ENCODE peak calls at places on chromosomes 3 and 15, in nine cellular contexts. One of them, this sample, is unnamed. For H3K4me1, the result is how much of the 10 kb centered on the place peaks cover.

GRCh38 chr3:127104586-127104985 is 88.3 kb upstream of the PRR23E start:
- DNase-seq in CD4-positive, CD25-positive, alpha-beta regulatory T cell: no peak
- DNase-seq in ovary: no peak
- DNase-seq in neural progenitor cell: no peak
- DNase-seq in kidney: no peak
- DNase-seq in lung: no peak
- DNase-seq in CD8-positive, alpha-beta memory T cell: no peak
- DNase-seq in colonic mucosa: no peak
- DNase-seq in endothelial cell of umbilical vein: no peak
- DNase-seq in this sample: no peak

GRCh38 chr3:18556503-18556902 is 131.4 kb upstream of the SATB1 start:
- DNase-seq in endothelial cell of umbilical vein: no peak
- DNase-seq in ovary: no peak
- DNase-seq in kidney: no peak
- DNase-seq in colonic mucosa: no peak
- DNase-seq in CD8-positive, alpha-beta memory T cell: peak
- DNase-seq in lung: no peak
- DNase-seq in CD4-positive, CD25-positive, alpha-beta regulatory T cell: peak
- DNase-seq in neural progenitor cell: no peak
- DNase-seq in this sample: peak

GRCh38 chr3:37969601-37970100 is 20.9 kb upstream of the VILL start:
- DNase-seq in endothelial cell of umbilical vein: no peak
- DNase-seq in CD8-positive, alpha-beta memory T cell: no peak
- DNase-seq in kidney: no peak
- DNase-seq in ovary: no peak
- DNase-seq in colonic mucosa: no peak
- DNase-seq in neural progenitor cell: no peak
- DNase-seq in CD4-positive, CD25-positive, alpha-beta regulatory T cell: no peak
- DNase-seq in lung: no peak
- DNase-seq in this sample: no peak

GRCh38 chr3:111737712-111738097 is 121.4 kb upstream of the PHLDB2 start:
- DNase-seq in CD4-positive, CD25-positive, alpha-beta regulatory T cell: no peak
- DNase-seq in endothelial cell of umbilical vein: no peak
- DNase-seq in lung: peak
- DNase-seq in kidney: no peak
- DNase-seq in ovary: peak
- DNase-seq in neural progenitor cell: no peak
- DNase-seq in CD8-positive, alpha-beta memory T cell: no peak
- DNase-seq in colonic mucosa: no peak
- DNase-seq in this sample: no peak

GRCh38 chr15:83854950-83855707 is 201.2 kb downstream of the ADAMTSL3 start:
- DNase-seq in CD4-positive, CD25-positive, alpha-beta regulatory T cell: no peak
- DNase-seq in ovary: no peak
- DNase-seq in kidney: no peak
- DNase-seq in lung: no peak
- DNase-seq in CD8-positive, alpha-beta memory T cell: no peak
- DNase-seq in neural progenitor cell: no peak
- DNase-seq in colonic mucosa: no peak
- DNase-seq in endothelial cell of umbilical vein: no peak
- DNase-seq in this sample: no peak

GRCh38 chr15:57917998-57918397 is 147.5 kb downstream of the ALDH1A2 start:
- DNase-seq in lung: no peak
- DNase-seq in neural progenitor cell: no peak
- DNase-seq in ovary: no peak
- DNase-seq in colonic mucosa: no peak
- DNase-seq in CD8-positive, alpha-beta memory T cell: no peak
- DNase-seq in CD4-positive, CD25-positive, alpha-beta regulatory T cell: no peak
- DNase-seq in endothelial cell of umbilical vein: no peak
- DNase-seq in kidney: no peak
- DNase-seq in this sample: no peak

GRCh38 chr3:67401911-67402310 is 252.5 kb downstream of the SUCLG2 start:
- DNase-seq in endothelial cell of umbilical vein: no peak
- DNase-seq in CD8-positive, alpha-beta memory T cell: no peak
- DNase-seq in neural progenitor cell: no peak
- DNase-seq in kidney: no peak
- DNase-seq in colonic mucosa: no peak
- DNase-seq in ovary: no peak
- DNase-seq in lung: no peak
- DNase-seq in CD4-positive, CD25-positive, alpha-beta regulatory T cell: no peak
- DNase-seq in this sample: no peak

GRCh38 chr3:33047842-33048834 is 48.8 kb downstream of the GLB1 start:
- DNase-seq in neural progenitor cell: no peak
- DNase-seq in colonic mucosa: no peak
- DNase-seq in CD4-positive, CD25-positive, alpha-beta regulatory T cell: peak
- DNase-seq in CD8-positive, alpha-beta memory T cell: peak
- DNase-seq in kidney: no peak
- DNase-seq in ovary: no peak
- DNase-seq in endothelial cell of umbilical vein: no peak
- DNase-seq in lung: no peak
- DNase-seq in this sample: peak

GRCh38 chr3:186217820-186218164 is 108.9 kb upstream of the ETV5 start:
- DNase-seq in endothelial cell of umbilical vein: no peak
- DNase-seq in neural progenitor cell: no peak
- DNase-seq in CD4-positive, CD25-positive, alpha-beta regulatory T cell: peak
- DNase-seq in colonic mucosa: no peak
- DNase-seq in ovary: no peak
- DNase-seq in kidney: no peak
- DNase-seq in CD8-positive, alpha-beta memory T cell: no peak
- DNase-seq in lung: no peak
- DNase-seq in this sample: no peak

GRCh38 chr3:152205097-152205593 is 63.6 kb upstream of the MBNL1 start:
- DNase-seq in CD8-positive, alpha-beta memory T cell: no peak
- DNase-seq in neural progenitor cell: no peak
- DNase-seq in lung: no peak
- DNase-seq in CD4-positive, CD25-positive, alpha-beta regulatory T cell: peak
- DNase-seq in ovary: no peak
- DNase-seq in endothelial cell of umbilical vein: no peak
- DNase-seq in colonic mucosa: no peak
- DNase-seq in kidney: no peak
- DNase-seq in this sample: no peak

GRCh38 chr3:53617893-53618523 is 123.6 kb downstream of the CACNA1D start:
- DNase-seq in kidney: no peak
- DNase-seq in ovary: no peak
- DNase-seq in CD8-positive, alpha-beta memory T cell: no peak
- DNase-seq in colonic mucosa: no peak
- DNase-seq in lung: no peak
- DNase-seq in CD4-positive, CD25-positive, alpha-beta regulatory T cell: no peak
- DNase-seq in neural progenitor cell: no peak
- DNase-seq in endothelial cell of umbilical vein: no peak
- DNase-seq in this sample: no peak

GRCh38 chr15:33671456-33671855 is 296.8 kb upstream of the CHRM5 start:
- DNase-seq in endothelial cell of umbilical vein: no peak
- DNase-seq in lung: no peak
- DNase-seq in colonic mucosa: no peak
- DNase-seq in ovary: no peak
- DNase-seq in neural progenitor cell: no peak
- DNase-seq in CD4-positive, CD25-positive, alpha-beta regulatory T cell: no peak
- DNase-seq in CD8-positive, alpha-beta memory T cell: no peak
- DNase-seq in kidney: no peak
- DNase-seq in this sample: no peak

GRCh38 chr3:39532777-39533176 is 65.3 kb downstream of the MOBP start:
- DNase-seq in CD8-positive, alpha-beta memory T cell: no peak
- DNase-seq in kidney: no peak
- DNase-seq in CD4-positive, CD25-positive, alpha-beta regulatory T cell: no peak
- DNase-seq in ovary: no peak
- DNase-seq in neural progenitor cell: no peak
- DNase-seq in lung: no peak
- DNase-seq in endothelial cell of umbilical vein: peak
- DNase-seq in colonic mucosa: no peak
- DNase-seq in this sample: no peak

GRCh38 chr3:104359546-104359945 is 1007.2 kb upstream of the ALCAM start:
- DNase-seq in CD8-positive, alpha-beta memory T cell: no peak
- DNase-seq in kidney: no peak
- DNase-seq in endothelial cell of umbilical vein: peak
- DNase-seq in neural progenitor cell: no peak
- DNase-seq in CD4-positive, CD25-positive, alpha-beta regulatory T cell: no peak
- DNase-seq in lung: no peak
- DNase-seq in ovary: no peak
- DNase-seq in colonic mucosa: no peak
- DNase-seq in this sample: no peak

GRCh38 chr15:55872471-55872870 is 120.9 kb downstream of the NEDD4 start:
- DNase-seq in CD8-positive, alpha-beta memory T cell: no peak
- DNase-seq in colonic mucosa: no peak
- DNase-seq in kidney: no peak
- DNase-seq in ovary: no peak
- DNase-seq in endothelial cell of umbilical vein: peak
- DNase-seq in CD4-positive, CD25-positive, alpha-beta regulatory T cell: no peak
- DNase-seq in neural progenitor cell: no peak
- DNase-seq in lung: no peak
- DNase-seq in this sample: no peak

GRCh38 chr3:42185044-42185443 is 80.9 kb downstream of the CCK start:
- DNase-seq in lung: no peak
- DNase-seq in endothelial cell of umbilical vein: peak
- DNase-seq in CD8-positive, alpha-beta memory T cell: no peak
- DNase-seq in ovary: no peak
- DNase-seq in neural progenitor cell: no peak
- DNase-seq in CD4-positive, CD25-positive, alpha-beta regulatory T cell: no peak
- DNase-seq in colonic mucosa: no peak
- DNase-seq in kidney: no peak
- DNase-seq in this sample: no peak

GRCh38 chr3:172575375-172575774 is 52.1 kb upstream of the TNFSF10 start:
- DNase-seq in lung: no peak
- DNase-seq in CD8-positive, alpha-beta memory T cell: no peak
- DNase-seq in kidney: no peak
- DNase-seq in colonic mucosa: no peak
- DNase-seq in CD4-positive, CD25-positive, alpha-beta regulatory T cell: no peak
- DNase-seq in ovary: no peak
- DNase-seq in endothelial cell of umbilical vein: no peak
- DNase-seq in neural progenitor cell: no peak
- DNase-seq in this sample: no peak

GRCh38 chr3:35383216-35383615 is 256.1 kb upstream of the ARPP21 start:
- DNase-seq in CD4-positive, CD25-positive, alpha-beta regulatory T cell: no peak
- DNase-seq in ovary: no peak
- DNase-seq in neural progenitor cell: no peak
- DNase-seq in lung: no peak
- DNase-seq in endothelial cell of umbilical vein: no peak
- DNase-seq in colonic mucosa: no peak
- DNase-seq in CD8-positive, alpha-beta memory T cell: no peak
- DNase-seq in kidney: no peak
- DNase-seq in this sample: no peak

GRCh38 chr15:67824157-67824899 is 981 bp upstream of the SKOR1 start:
- DNase-seq in ovary: no peak
- DNase-seq in colonic mucosa: no peak
- DNase-seq in lung: no peak
- DNase-seq in CD8-positive, alpha-beta memory T cell: no peak
- DNase-seq in kidney: peak
- DNase-seq in CD4-positive, CD25-positive, alpha-beta regulatory T cell: no peak
- DNase-seq in neural progenitor cell: no peak
- DNase-seq in endothelial cell of umbilical vein: no peak
- DNase-seq in this sample: no peak

GRCh38 chr3:13590841-13591515 is 42.1 kb downstream of the FBLN2 start:
- DNase-seq in kidney: no peak
- DNase-seq in CD4-positive, CD25-positive, alpha-beta regulatory T cell: no peak
- DNase-seq in CD8-positive, alpha-beta memory T cell: no peak
- DNase-seq in colonic mucosa: no peak
- DNase-seq in endothelial cell of umbilical vein: no peak
- DNase-seq in lung: no peak
- DNase-seq in ovary: no peak
- DNase-seq in neural progenitor cell: no peak
- DNase-seq in this sample: no peak
- H3K4me1 ChIP-seq in kidney: under half
- H3K4me1 ChIP-seq in CD4-positive, CD25-positive, alpha-beta regulatory T cell: under half
- H3K4me1 ChIP-seq in CD8-positive, alpha-beta memory T cell: under half
- H3K4me1 ChIP-seq in colonic mucosa: under half
- H3K4me1 ChIP-seq in endothelial cell of umbilical vein: under half
- H3K4me1 ChIP-seq in lung: under half
- H3K4me1 ChIP-seq in ovary: under half
- H3K4me1 ChIP-seq in neural progenitor cell: under half
- H3K4me1 ChIP-seq in this sample: under half

GRCh38 chr15:92908369-92909057 is 8.4 kb downstream of the CHD2 start:
- DNase-seq in CD4-positive, CD25-positive, alpha-beta regulatory T cell: no peak
- DNase-seq in endothelial cell of umbilical vein: no peak
- DNase-seq in kidney: no peak
- DNase-seq in CD8-positive, alpha-beta memory T cell: no peak
- DNase-seq in neural progenitor cell: no peak
- DNase-seq in lung: no peak
- DNase-seq in ovary: no peak
- DNase-seq in colonic mucosa: no peak
- DNase-seq in this sample: no peak

GRCh38 chr15:92909131-92909781 is 9.1 kb downstream of the CHD2 start:
- DNase-seq in colonic mucosa: no peak
- DNase-seq in CD8-positive, alpha-beta memory T cell: no peak
- DNase-seq in ovary: no peak
- DNase-seq in kidney: no peak
- DNase-seq in endothelial cell of umbilical vein: peak
- DNase-seq in lung: no peak
- DNase-seq in CD4-positive, CD25-positive, alpha-beta regulatory T cell: no peak
- DNase-seq in neural progenitor cell: no peak
- DNase-seq in this sample: no peak

GRCh38 chr15:92907229-92907628 is 7.1 kb downstream of the CHD2 start:
- DNase-seq in colonic mucosa: no peak
- DNase-seq in CD4-positive, CD25-positive, alpha-beta regulatory T cell: peak
- DNase-seq in ovary: no peak
- DNase-seq in neural progenitor cell: no peak
- DNase-seq in kidney: no peak
- DNase-seq in lung: no peak
- DNase-seq in CD8-positive, alpha-beta memory T cell: no peak
- DNase-seq in endothelial cell of umbilical vein: peak
- DNase-seq in this sample: no peak

GRCh38 chr15:92907880-92908279 is 7.8 kb downstream of the CHD2 start:
- DNase-seq in kidney: no peak
- DNase-seq in CD4-positive, CD25-positive, alpha-beta regulatory T cell: no peak
- DNase-seq in endothelial cell of umbilical vein: peak
- DNase-seq in colonic mucosa: no peak
- DNase-seq in CD8-positive, alpha-beta memory T cell: no peak
- DNase-seq in ovary: no peak
- DNase-seq in neural progenitor cell: no peak
- DNase-seq in lung: no peak
- DNase-seq in this sample: no peak

GRCh38 chr15:92910451-92910850 is 10.3 kb downstream of the CHD2 start:
- DNase-seq in endothelial cell of umbilical vein: no peak
- DNase-seq in CD8-positive, alpha-beta memory T cell: no peak
- DNase-seq in CD4-positive, CD25-positive, alpha-beta regulatory T cell: no peak
- DNase-seq in kidney: no peak
- DNase-seq in colonic mucosa: peak
- DNase-seq in lung: no peak
- DNase-seq in neural progenitor cell: no peak
- DNase-seq in ovary: no peak
- DNase-seq in this sample: no peak
- H3K4me1 ChIP-seq in endothelial cell of umbilical vein: half or more
- H3K4me1 ChIP-seq in CD8-positive, alpha-beta memory T cell: half or more
- H3K4me1 ChIP-seq in CD4-positive, CD25-positive, alpha-beta regulatory T cell: half or more
- H3K4me1 ChIP-seq in kidney: half or more
- H3K4me1 ChIP-seq in colonic mucosa: under half
- H3K4me1 ChIP-seq in lung: under half
- H3K4me1 ChIP-seq in neural progenitor cell: under half
- H3K4me1 ChIP-seq in ovary: under half
- H3K4me1 ChIP-seq in this sample: half or more

GRCh38 chr3:114155370-114155821 is 23.5 kb downstream of the DRD3 start:
- DNase-seq in ovary: no peak
- DNase-seq in kidney: no peak
- DNase-seq in lung: no peak
- DNase-seq in endothelial cell of umbilical vein: peak
- DNase-seq in CD4-positive, CD25-positive, alpha-beta regulatory T cell: peak
- DNase-seq in colonic mucosa: peak
- DNase-seq in CD8-positive, alpha-beta memory T cell: no peak
- DNase-seq in neural progenitor cell: peak
- DNase-seq in this sample: no peak
- H3K4me1 ChIP-seq in ovary: under half
- H3K4me1 ChIP-seq in kidney: under half
- H3K4me1 ChIP-seq in lung: under half
- H3K4me1 ChIP-seq in endothelial cell of umbilical vein: under half
- H3K4me1 ChIP-seq in CD4-positive, CD25-positive, alpha-beta regulatory T cell: under half
- H3K4me1 ChIP-seq in colonic mucosa: under half
- H3K4me1 ChIP-seq in CD8-positive, alpha-beta memory T cell: under half
- H3K4me1 ChIP-seq in neural progenitor cell: under half
- H3K4me1 ChIP-seq in this sample: under half

GRCh38 chr15:77066961-77067690 is 3.8 kb downstream of the TSPAN3 start:
- DNase-seq in CD8-positive, alpha-beta memory T cell: no peak
- DNase-seq in ovary: no peak
- DNase-seq in CD4-positive, CD25-positive, alpha-beta regulatory T cell: no peak
- DNase-seq in neural progenitor cell: no peak
- DNase-seq in endothelial cell of umbilical vein: peak
- DNase-seq in colonic mucosa: no peak
- DNase-seq in lung: no peak
- DNase-seq in kidney: no peak
- DNase-seq in this sample: no peak
- H3K4me1 ChIP-seq in CD8-positive, alpha-beta memory T cell: under half
- H3K4me1 ChIP-seq in ovary: under half
- H3K4me1 ChIP-seq in CD4-positive, CD25-positive, alpha-beta regulatory T cell: under half
- H3K4me1 ChIP-seq in neural progenitor cell: under half
- H3K4me1 ChIP-seq in endothelial cell of umbilical vein: half or more
- H3K4me1 ChIP-seq in colonic mucosa: under half
- H3K4me1 ChIP-seq in lung: under half
- H3K4me1 ChIP-seq in kidney: under half
- H3K4me1 ChIP-seq in this sample: under half